ENCODE peak calls at places on chromosomes 4 and X, in four cellular contexts. One of them, this sample, is unnamed.

GRCh38 chr4:119135721-119136121 is at the start of gene MYOZ2:
- DNase-seq in left ventricle myocardium inferior: no peak
- DNase-seq in vagina: no peak
- DNase-seq in heart left ventricle: no peak
- DNase-seq in this sample: no peak

GRCh38 chr4:106264331-106264728 is 51.7 kb downstream of the TBCK start:
- DNase-seq in left ventricle myocardium inferior: no peak
- DNase-seq in vagina: no peak
- DNase-seq in heart left ventricle: no peak
- DNase-seq in this sample: no peak

GRCh38 chr4:139241086-139241783 is 38.8 kb downstream of the MGARP start:
- DNase-seq in left ventricle myocardium inferior: no peak
- DNase-seq in vagina: no peak
- DNase-seq in heart left ventricle: no peak
- DNase-seq in this sample: no peak

GRCh38 chrX:123172874-123173273 is 11.2 kb upstream of the GRIA3 start:
- DNase-seq in left ventricle myocardium inferior: no peak
- DNase-seq in vagina: no peak
- DNase-seq in heart left ventricle: no peak
- DNase-seq in this sample: no peak

GRCh38 chr4:27308379-27308778 is 447.7 kb downstream of the STIM2 start:
- DNase-seq in left ventricle myocardium inferior: no peak
- DNase-seq in vagina: no peak
- DNase-seq in heart left ventricle: no peak
- DNase-seq in this sample: no peak

GRCh38 chr4:157739237-157739636 is 433.6 kb downstream of the GASK1B start:
- DNase-seq in left ventricle myocardium inferior: no peak
- DNase-seq in vagina: no peak
- DNase-seq in heart left ventricle: no peak
- DNase-seq in this sample: no peak

GRCh38 chr4:81504685-81505598 is 33.2 kb upstream of the RASGEF1B start:
- DNase-seq in left ventricle myocardium inferior: peak; percentile 65
- DNase-seq in vagina: no peak
- DNase-seq in heart left ventricle: peak; percentile 76
- DNase-seq in this sample: peak; percentile 86

GRCh38 chr4:80184791-80185756 is 12.2 kb upstream of the PRDM8 start:
- DNase-seq in left ventricle myocardium inferior: no peak
- DNase-seq in vagina: no peak
- DNase-seq in heart left ventricle: no peak
- DNase-seq in this sample: no peak

GRCh38 chrX:128928636-128929035 is 594.7 kb downstream of the SMARCA1 start:
- DNase-seq in left ventricle myocardium inferior: no peak
- DNase-seq in vagina: no peak
- DNase-seq in heart left ventricle: no peak
- DNase-seq in this sample: no peak

GRCh38 chrX:147468600-147468999 is 443.1 kb upstream of the FMR1 start:
- DNase-seq in left ventricle myocardium inferior: no peak
- DNase-seq in vagina: no peak
- DNase-seq in heart left ventricle: no peak
- DNase-seq in this sample: no peak

DNA sequence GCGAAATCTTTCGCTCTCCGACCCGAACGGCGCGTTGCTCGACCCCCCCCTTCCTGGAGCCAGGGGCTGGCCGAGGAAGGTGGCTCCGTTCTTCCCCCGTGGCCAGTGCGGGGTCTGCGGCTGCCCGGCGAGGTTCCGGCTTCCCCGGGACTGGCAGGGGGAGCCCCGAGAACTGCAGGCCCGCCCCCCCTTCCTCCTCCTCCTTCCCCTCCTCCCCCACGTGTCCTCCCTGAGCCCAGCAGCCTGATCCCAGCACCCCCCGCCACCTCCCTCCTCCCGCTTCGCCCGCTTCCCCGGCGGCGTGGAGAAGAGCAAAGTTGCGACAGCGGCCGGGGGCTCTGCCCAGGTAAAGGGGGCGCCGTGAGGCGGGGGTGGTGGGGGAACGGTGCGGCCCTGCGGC is 2.4 kb upstream of the BCORL1 start:
- DNase-seq in left ventricle myocardium inferior: no peak
- DNase-seq in vagina: no peak
- DNase-seq in heart left ventricle: peak; percentile 37
- DNase-seq in this sample: peak; percentile 41
- H3K4me3 ChIP-seq in left ventricle myocardium inferior: no peak overlapping the region
- H3K4me3 ChIP-seq in vagina: no peak overlapping the region
- H3K4me3 ChIP-seq in heart left ventricle: no peak overlapping the region
- H3K4me3 ChIP-seq in this sample: peak overlapping the region; percentile 63

GRCh38 chr4:152185786-152186540 is 349.9 kb downstream of the FBXW7 start:
- DNase-seq in left ventricle myocardium inferior: no peak
- DNase-seq in vagina: no peak
- DNase-seq in heart left ventricle: no peak
- DNase-seq in this sample: no peak
- H3K4me1 ChIP-seq in left ventricle myocardium inferior: peaks cover 17% of the 10 kb centered on the region
- H3K4me1 ChIP-seq in vagina: no peaks in the 10 kb centered on the region
- H3K4me1 ChIP-seq in heart left ventricle: peaks cover 11% of the 10 kb centered on the region
- H3K4me1 ChIP-seq in this sample: peaks cover 7% of the 10 kb centered on the region

DNA sequence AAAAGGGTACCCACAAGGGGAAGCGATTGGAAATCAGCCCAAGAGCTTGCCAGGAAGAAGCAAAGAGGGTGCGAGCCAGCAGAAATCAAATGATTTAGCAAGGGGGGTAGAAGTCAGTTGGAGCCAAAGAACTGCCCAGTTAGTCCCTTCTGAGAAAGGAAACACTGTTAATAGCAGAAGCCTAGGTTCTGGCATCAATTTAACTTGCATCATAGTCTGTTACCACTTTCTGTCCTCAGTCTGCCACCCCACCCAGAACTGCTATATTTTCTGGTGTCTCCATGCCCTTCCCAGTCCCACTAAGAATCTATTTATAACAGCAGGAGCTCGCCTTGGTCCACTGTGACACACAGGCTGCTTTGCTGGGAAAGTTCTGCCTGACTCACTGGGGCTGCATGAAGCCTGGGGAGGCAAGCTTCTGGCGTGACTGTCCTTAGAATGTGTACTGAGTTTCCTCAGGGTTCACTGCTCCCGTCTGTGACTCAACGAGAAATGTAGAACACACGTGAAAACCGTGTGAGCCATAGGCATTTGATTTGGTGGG is 157.8 kb upstream of the TTC29 start:
- DNase-seq in left ventricle myocardium inferior: no peak
- DNase-seq in vagina: peak; percentile 91
- DNase-seq in heart left ventricle: peak; percentile 81
- DNase-seq in this sample: peak; percentile 68
- H3K4me3 ChIP-seq in left ventricle myocardium inferior: no peak overlapping the region
- H3K4me3 ChIP-seq in vagina: no peak overlapping the region
- H3K4me3 ChIP-seq in heart left ventricle: no peak overlapping the region
- H3K4me3 ChIP-seq in this sample: no peak overlapping the region

DNA sequence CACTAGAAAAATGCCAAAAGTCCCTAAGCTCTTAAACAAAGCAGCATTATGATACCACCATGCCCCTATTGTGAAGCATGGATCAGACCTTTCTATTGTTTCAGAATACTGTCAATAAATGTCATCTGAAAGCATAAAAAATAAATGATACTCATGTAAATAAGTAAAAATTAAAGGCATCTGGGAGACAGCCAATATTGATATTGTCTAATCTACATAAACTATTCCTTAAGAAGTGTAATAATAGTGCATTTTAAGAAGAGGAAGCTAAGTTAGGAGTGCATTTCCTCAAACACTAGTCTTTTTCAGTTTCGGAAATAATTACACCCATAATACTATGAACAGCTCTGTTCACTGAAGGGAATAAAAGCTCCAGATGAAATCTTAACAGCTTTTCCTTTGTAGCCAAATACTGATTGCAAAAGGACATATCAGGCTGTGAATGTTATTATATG is 181.6 kb downstream of the SPOCK3 start:
- DNase-seq in left ventricle myocardium inferior: no peak
- DNase-seq in vagina: no peak
- DNase-seq in heart left ventricle: no peak
- DNase-seq in this sample: no peak
- H3K4me1 ChIP-seq in left ventricle myocardium inferior: no peaks in the 10 kb centered on the region
- H3K4me1 ChIP-seq in vagina: no peaks in the 10 kb centered on the region
- H3K4me1 ChIP-seq in heart left ventricle: no peaks in the 10 kb centered on the region
- H3K4me1 ChIP-seq in this sample: no peaks in the 10 kb centered on the region

DNA sequence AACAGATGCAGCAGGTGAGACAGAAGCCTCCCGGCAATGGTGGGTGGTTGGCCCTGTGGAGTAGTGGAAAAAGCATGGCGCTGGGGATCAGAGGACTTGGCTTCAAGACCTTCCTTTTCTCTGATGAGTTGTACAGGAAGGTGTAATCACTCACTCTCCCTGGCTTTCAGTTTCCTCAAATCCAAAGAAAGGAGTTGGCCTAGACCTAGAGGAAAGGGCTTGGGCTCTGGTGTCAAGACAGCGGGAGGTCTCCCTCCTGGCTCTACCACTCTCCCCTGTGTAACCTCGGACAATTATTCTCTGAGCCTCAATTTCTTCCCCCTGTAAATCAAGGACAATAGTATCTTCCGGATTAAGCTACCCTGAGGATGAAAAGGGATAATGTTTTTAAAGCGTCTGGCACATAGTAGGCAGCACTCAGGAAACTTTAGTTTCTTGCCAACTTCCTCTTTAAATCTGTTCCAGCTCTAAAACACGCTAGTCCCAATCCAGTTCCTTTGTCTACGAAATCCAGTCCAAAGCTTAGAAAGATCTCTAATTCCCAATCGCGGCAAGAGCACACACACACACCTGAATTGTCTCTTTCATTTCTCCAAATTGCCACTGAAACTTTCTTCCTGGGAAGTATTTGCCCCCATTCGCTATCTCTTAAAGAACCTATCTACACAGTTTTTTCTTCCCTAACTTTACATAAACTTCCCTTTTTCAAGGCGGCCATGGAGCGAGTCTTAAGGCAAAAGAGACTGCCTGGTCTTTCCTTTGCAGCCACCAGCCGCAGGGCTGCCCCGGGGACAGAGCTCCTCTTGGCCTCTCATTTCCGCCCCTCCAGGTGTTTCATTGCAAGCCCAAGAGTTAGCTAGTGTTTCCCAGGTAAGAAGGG is 29.9 kb upstream of the GPC4 start:
- DNase-seq in left ventricle myocardium inferior: no peak
- DNase-seq in vagina: no peak
- DNase-seq in heart left ventricle: no peak
- DNase-seq in this sample: no peak
- H3K4me3 ChIP-seq in left ventricle myocardium inferior: peak overlapping the region; percentile 55
- H3K4me3 ChIP-seq in vagina: peak overlapping the region; percentile 22
- H3K4me3 ChIP-seq in heart left ventricle: peak overlapping the region; percentile 49
- H3K4me3 ChIP-seq in this sample: peak overlapping the region; percentile 49

GRCh38 chr4:101763576-101763975 is 27.0 kb upstream of the BANK1 start:
- DNase-seq in left ventricle myocardium inferior: no peak
- DNase-seq in vagina: no peak
- DNase-seq in heart left ventricle: no peak
- DNase-seq in this sample: no peak
- H3K4me1 ChIP-seq in left ventricle myocardium inferior: no peaks in the 10 kb centered on the region
- H3K4me1 ChIP-seq in vagina: no peaks in the 10 kb centered on the region
- H3K4me1 ChIP-seq in heart left ventricle: peaks cover 7% of the 10 kb centered on the region
- H3K4me1 ChIP-seq in this sample: no peaks in the 10 kb centered on the region

DNA sequence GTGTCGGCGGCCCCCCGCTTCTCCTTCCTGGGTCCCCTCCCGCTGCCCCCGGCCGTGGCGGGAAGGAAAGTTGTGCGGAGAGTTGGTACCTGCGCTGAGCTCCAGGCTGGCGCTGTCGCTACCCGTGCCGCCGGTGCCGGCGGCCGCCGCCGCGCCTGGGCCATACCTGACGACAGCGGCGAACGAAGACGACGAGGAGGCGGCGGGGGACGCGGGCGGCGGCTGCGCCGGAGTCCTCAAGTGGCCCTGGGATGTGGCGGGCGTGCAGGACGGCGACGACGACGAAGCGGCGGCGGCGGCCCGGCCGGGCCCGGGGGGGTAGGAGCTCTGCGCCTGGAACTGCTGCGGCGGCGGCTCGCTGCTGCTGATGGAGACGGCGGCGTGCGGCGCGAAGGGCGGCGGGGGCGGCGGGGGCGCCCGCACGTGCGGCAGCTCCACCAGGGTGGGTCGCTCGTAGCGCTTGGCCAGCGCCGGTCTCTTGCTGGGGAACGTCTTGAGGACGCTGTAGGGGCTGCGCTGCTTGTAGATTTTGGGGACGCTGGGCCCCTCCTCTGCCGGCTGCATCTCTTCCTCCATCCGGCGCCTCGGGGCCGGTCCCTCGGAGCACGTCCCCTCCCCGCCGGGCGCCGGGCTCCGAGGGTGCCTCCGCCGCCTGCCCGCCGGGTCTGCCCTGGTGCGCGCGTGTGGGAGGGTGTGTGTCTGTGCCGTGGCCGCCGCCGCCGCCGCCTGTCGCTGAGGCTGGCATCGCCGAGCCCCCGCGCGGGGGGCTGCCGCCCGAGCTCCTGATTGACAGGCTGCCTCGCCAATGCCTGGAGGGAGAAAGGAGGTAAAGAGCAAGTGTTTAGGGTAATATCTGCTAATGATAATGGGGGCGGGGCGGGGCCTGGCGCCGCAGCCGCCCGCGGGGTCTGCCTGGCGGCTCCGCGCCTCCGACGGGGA is 618 bp downstream of the BEND4 start:
- DNase-seq in left ventricle myocardium inferior: no peak
- DNase-seq in vagina: no peak
- DNase-seq in heart left ventricle: no peak
- DNase-seq in this sample: peak; percentile 15
- H3K4me3 ChIP-seq in left ventricle myocardium inferior: peak overlapping the region; percentile 66
- H3K4me3 ChIP-seq in vagina: peak overlapping the region; percentile 32
- H3K4me3 ChIP-seq in heart left ventricle: peak overlapping the region; percentile 53
- H3K4me3 ChIP-seq in this sample: peak overlapping the region; percentile 66